ENCODE peak calls at places on chromosomes 13 and 19, in ten cellular contexts. C is GM20000, Q is neural progenitor cell, V is NCI-H1092 treated with DMSO at 0.1 percent for 48 hours, D is HFFc6, H is NCI-H345, E is bronchial epithelial cell, W is left lung, O is pons, U is A549. B is an unnamed sample.

GRCh38 chr19:42596391-42597071 is 1.8 kb upstream of the CEACAM8 start:
- DNase-seq in C (peak), Q (peak), V (peak), D (no peak), H (no peak), E (peak), W (no peak), O (peak), U (peak), B (peak)

GRCh38 chr13:80001510-80001842 is 339.4 kb downstream of the SPRY2 start:
- DNase-seq in C (no peak), Q (no peak), V (no peak), D (no peak), H (no peak), E (no peak), W (no peak), O (peak), U (no peak), B (no peak)

GRCh38 chr13:84574851-84575250 is 692.6 kb upstream of the SLITRK1 start:
- DNase-seq in C (no peak), Q (no peak), V (peak), D (peak), H (no peak), E (peak), W (no peak), O (peak), U (no peak), B (no peak)

GRCh38 chr19:39166571-39167391 is 30.0 kb upstream of the NCCRP1 start:
- DNase-seq in C (no peak), Q (peak), V (no peak), D (no peak), H (peak), E (peak), W (peak), O (peak), U (no peak), B (peak)

GRCh38 chr19:39737929-39738328 is at the start of gene CLC:
- DNase-seq in C (no peak), Q (no peak), V (no peak), D (no peak), H (no peak), E (no peak), W (no peak), O (no peak), U (no peak), B (no peak)

GRCh38 chr13:97387487-97388353 is 46.2 kb upstream of the RAP2A start:
- DNase-seq in C (no peak), Q (no peak), V (no peak), D (no peak), H (no peak), E (no peak), W (no peak), O (peak), U (no peak), B (no peak)

GRCh38 chr13:99968521-99969367 is 2.8 kb downstream of the ZIC5 start:
- DNase-seq in C (no peak), Q (peak), V (peak), D (no peak), H (no peak), E (no peak), W (no peak), O (no peak), U (no peak), B (peak)

GRCh38 chr19:56015756-56016155 is 29.2 kb downstream of the NLRP5 start:
- DNase-seq in C (no peak), Q (peak), V (no peak), D (no peak), H (no peak), E (no peak), W (no peak), O (no peak), U (no peak), B (no peak)

GRCh38 chr13:48954086-48954485 is 21.6 kb upstream of the FNDC3A start:
- DNase-seq in C (no peak), Q (no peak), V (no peak), D (peak), H (no peak), E (peak), W (no peak), O (no peak), U (no peak), B (no peak)

GRCh38 chr13:76189882-76190519 is 553.9 kb downstream of the LMO7 start:
- DNase-seq in C (no peak), Q (no peak), V (no peak), D (no peak), H (no peak), E (no peak), W (no peak), O (no peak), U (no peak), B (no peak)

GRCh38 chr19:40089462-40089861 is 1.3 kb downstream of the ZNF780A start:
- DNase-seq in C (no peak), Q (no peak), V (no peak), D (no peak), H (no peak), E (no peak), W (no peak), O (no peak), U (no peak), B (no peak)

GRCh38 chr19:31054430-31054829 is 294.8 kb downstream of the TSHZ3 start:
- DNase-seq in C (no peak), Q (peak), V (no peak), D (peak), H (no peak), E (peak), W (peak), O (no peak), U (peak), B (no peak)

GRCh38 chr13:44903596-44903995 is 85.7 kb downstream of the NUFIP1 start:
- DNase-seq in C (no peak), Q (peak), V (no peak), D (peak), H (no peak), E (no peak), W (peak), O (peak), U (no peak), B (no peak)

GRCh38 chr19:46488551-46488950 is 7.1 kb downstream of the PNMA8B start:
- DNase-seq in C (no peak), Q (no peak), V (no peak), D (no peak), H (no peak), E (no peak), W (no peak), O (no peak), U (no peak), B (peak)

GRCh38 chr13:110114351-110114750 is 192.6 kb downstream of the COL4A1 start:
- DNase-seq in C (no peak), Q (no peak), V (no peak), D (peak), H (no peak), E (no peak), W (no peak), O (no peak), U (no peak), B (no peak)

GRCh38 chr19:19445911-19446361 is 40.5 kb downstream of the GATAD2A start:
- DNase-seq in C (peak), Q (no peak), V (no peak), D (no peak), H (no peak), E (peak), W (no peak), O (no peak), U (no peak), B (no peak)

GRCh38 chr13:29513002-29513980 is 82.2 kb downstream of the SLC7A1 start:
- DNase-seq in C (no peak), Q (no peak), V (no peak), D (peak), H (no peak), E (no peak), W (no peak), O (no peak), U (no peak), B (no peak)

GRCh38 chr13:33057019-33057785 is 41.0 kb downstream of the KL start:
- DNase-seq in C (peak), Q (peak), V (no peak), D (peak), H (no peak), E (peak), W (no peak), O (no peak), U (peak), B (no peak)

GRCh38 chr19:8209111-8209964 is at the start of gene CERS4:
- DNase-seq in C (peak), Q (peak), V (peak), D (no peak), H (peak), E (no peak), W (peak), O (peak), U (peak), B (peak)

GRCh38 chr13:70634893-70635292 is 526.6 kb upstream of the KLHL1 start:
- DNase-seq in C (no peak), Q (no peak), V (no peak), D (no peak), H (no peak), E (peak), W (no peak), O (no peak), U (no peak), B (no peak)

GRCh38 chr19:2048959-2049740 is 1.9 kb downstream of the MKNK2 start:
- DNase-seq in C (no peak), Q (peak), V (no peak), D (no peak), H (peak), E (no peak), W (no peak), O (peak), U (no peak), B (peak)

GRCh38 chr19:17398902-17399527 is 5.0 kb upstream of the CCDC194 start:
- DNase-seq in C (no peak), Q (no peak), V (no peak), D (no peak), H (no peak), E (no peak), W (no peak), O (no peak), U (no peak), B (no peak)